ENCODE peak calls at places on chromosome 2, in six cellular contexts. W is activated CD8-positive, alpha-beta memory T cell treated with anti-CD3 and anti-CD28 coated beads for 48 hours; C is CD8-positive, alpha-beta T cell; L is astrocyte of the cerebellum; V is stimulated activated CD4-positive, alpha-beta T cell treated with anti-CD3 and anti-CD28 coated beads, Interleukin-12 subunit alpha, Interleukin-12 subunit beta, amount 100 ng/mL, for 4 hours; B is DND-41. S is an unnamed sample.

GRCh38 chr2:58976374-58977055 is 735.4 kb upstream of the FANCL start:
- DNase-seq in W (no peak), C (no peak), L (no peak), V (no peak), B (no peak), S (no peak)

GRCh38 chr2:55961318-55961911 is 37.8 kb upstream of the EFEMP1 start:
- DNase-seq in W (no peak), C (no peak), L (peak), V (no peak), B (no peak), S (peak)

GRCh38 chr2:126749537-126749936 is 93.6 kb downstream of the GYPC start:
- DNase-seq in W (no peak), C (no peak), L (no peak), V (no peak), B (no peak), S (peak)

GRCh38 chr2:83802604-83803003 is 656.5 kb downstream of the SUCLG1 start:
- DNase-seq in W (no peak), C (no peak), L (no peak), V (no peak), B (no peak), S (no peak)

GRCh38 chr2:168652997-168653906 is 149.2 kb upstream of the NOSTRIN start:
- DNase-seq in W (no peak), C (no peak), L (no peak), V (no peak), B (no peak), S (no peak)

GRCh38 chr2:45067859-45068642 is 58.8 kb upstream of the SIX2 start:
- DNase-seq in W (no peak), C (peak), L (no peak), V (no peak), B (no peak), S (no peak)

GRCh38 chr2:152440049-152440448 is 105.1 kb downstream of the FMNL2 start:
- DNase-seq in W (no peak), C (no peak), L (no peak), V (no peak), B (no peak), S (no peak)

GRCh38 chr2:218367415-218368149 is 10.9 kb downstream of the CATIP start:
- DNase-seq in W (peak), C (peak), L (no peak), V (peak), B (no peak), S (no peak)

GRCh38 chr2:3608373-3609278 is 13.7 kb downstream of the COLEC11 start:
- DNase-seq in W (no peak), C (peak), L (no peak), V (no peak), B (no peak), S (no peak)

GRCh38 chr2:68319397-68320117 is at the start of gene CNRIP1:
- DNase-seq in W (no peak), C (no peak), L (peak), V (no peak), B (no peak), S (no peak)

GRCh38 chr2:70962211-70962884 is 16.1 kb upstream of the ANKRD53 start:
- DNase-seq in W (no peak), C (peak), L (no peak), V (no peak), B (no peak), S (no peak)

GRCh38 chr2:237689569-237690131 is 62.3 kb downstream of the LRRFIP1 start:
- DNase-seq in W (no peak), C (no peak), L (no peak), V (no peak), B (peak), S (peak)

GRCh38 chr2:73997813-73998212 is 13.1 kb downstream of the TET3 start:
- DNase-seq in W (no peak), C (no peak), L (no peak), V (no peak), B (no peak), S (no peak)

GRCh38 chr2:88831792-88832248 is 140.3 kb downstream of the RPIA start:
- DNase-seq in W (peak), C (no peak), L (no peak), V (peak), B (peak), S (peak)

GRCh38 chr2:57552885-57553284 is 493.7 kb upstream of the VRK2 start:
- DNase-seq in W (no peak), C (no peak), L (no peak), V (no peak), B (no peak), S (no peak)

GRCh38 chr2:174012347-174013309 is 47.5 kb upstream of the SP3 start:
- DNase-seq in W (no peak), C (peak), L (no peak), V (peak), B (no peak), S (no peak)

GRCh38 chr2:38380397-38381130 is 3.5 kb upstream of the ATL2 start:
- DNase-seq in W (no peak), C (no peak), L (no peak), V (no peak), B (peak), S (peak)

GRCh38 chr2:65357959-65358294 is 74.5 kb downstream of the SPRED2 start:
- DNase-seq in W (no peak), C (no peak), L (no peak), V (no peak), B (no peak), S (no peak)

GRCh38 chr2:222796413-222797103 is 64.3 kb upstream of the ACSL3 start:
- DNase-seq in W (no peak), C (no peak), L (no peak), V (no peak), B (no peak), S (no peak)

GRCh38 chr2:130796280-130796679 is 40.4 kb upstream of the ARHGEF4 start:
- DNase-seq in W (no peak), C (no peak), L (no peak), V (no peak), B (no peak), S (no peak)

GRCh38 chr2:120367649-120368048 is 21.7 kb downstream of the INHBB start:
- DNase-seq in W (no peak), C (no peak), L (no peak), V (no peak), B (no peak), S (no peak)

GRCh38 chr2:33205693-33206434 is 259.1 kb downstream of the LTBP1 start:
- DNase-seq in W (no peak), C (no peak), L (peak), V (no peak), B (no peak), S (no peak)

GRCh38 chr2:85997016-85997970 is 108.4 kb downstream of the POLR1A start:
- DNase-seq in W (no peak), C (no peak), L (no peak), V (no peak), B (no peak), S (no peak)

GRCh38 chr2:112229365-112229764 is 25.5 kb downstream of the ZC3H8 start:
- DNase-seq in W (no peak), C (no peak), L (no peak), V (no peak), B (no peak), S (no peak)

GRCh38 chr2:74822771-74823283 is 11.1 kb upstream of the HK2 start:
- DNase-seq in W (no peak), C (peak), L (no peak), V (no peak), B (no peak), S (no peak)

GRCh38 chr2:239026711-239027430 is 179.0 kb downstream of the TWIST2 start:
- DNase-seq in W (no peak), C (no peak), L (no peak), V (no peak), B (no peak), S (no peak)

GRCh38 chr2:231545105-231545902 is 15.1 kb upstream of the NMUR1 start:
- DNase-seq in W (peak), C (peak), L (peak), V (no peak), B (peak), S (peak)

GRCh38 chr2:201999289-201999688 is 34.4 kb upstream of the FZD7 start:
- DNase-seq in W (no peak), C (no peak), L (no peak), V (no peak), B (no peak), S (no peak)

GRCh38 chr2:121648206-121648605 is 1.1 kb downstream of the CLASP1 start:
- DNase-seq in W (no peak), C (no peak), L (no peak), V (no peak), B (no peak), S (no peak)

GRCh38 chr2:215410932-215411285 is 25.0 kb downstream of the FN1 start:
- DNase-seq in W (no peak), C (no peak), L (peak), V (no peak), B (no peak), S (no peak)

GRCh38 chr2:156319811-156320490 is 12.6 kb downstream of the NR4A2 start:
- DNase-seq in W (no peak), C (no peak), L (no peak), V (peak), B (no peak), S (no peak)